ENCODE peak calls at places on chromosomes 5 and 9, in seven cellular contexts. D, T, V, R, C, O and U are unnamed samples.

GRCh38 chr5:176176231-176176630 is 62.0 kb upstream of the SIMC1 start:
- DNase-seq in D (no peak), T (no peak), V (no peak), R (no peak), C (no peak), O (no peak), U (no peak)

GRCh38 chr9:111957856-111958631 is 61.4 kb downstream of the UGCG start:
- DNase-seq in D (peak), T (no peak), V (no peak), R (peak), C (peak), O (no peak), U (peak)

GRCh38 chr9:72200452-72200851 is 51.2 kb downstream of the GDA start:
- DNase-seq in D (no peak), T (no peak), V (no peak), R (no peak), C (no peak), O (no peak), U (no peak)

GRCh38 chr5:54022156-54022685 is 288.2 kb downstream of the ARL15 start:
- DNase-seq in D (no peak), T (no peak), V (no peak), R (no peak), C (no peak), O (no peak), U (no peak)

GRCh38 chr9:94560237-94560636 is 5.4 kb downstream of the PCAT7 start:
- DNase-seq in D (no peak), T (no peak), V (no peak), R (no peak), C (no peak), O (no peak), U (no peak)

GRCh38 chr5:107618233-107618632 is 52.5 kb downstream of the EFNA5 start:
- DNase-seq in D (no peak), T (no peak), V (no peak), R (no peak), C (no peak), O (no peak), U (no peak)

GRCh38 chr5:141349917-141350619 is at the start of gene PCDHGB1:
- DNase-seq in D (peak), T (peak), V (no peak), R (no peak), C (peak), O (peak), U (no peak)

GRCh38 chr9:125977223-125977622 is 230.1 kb downstream of the PBX3 start:
- DNase-seq in D (no peak), T (no peak), V (no peak), R (peak), C (peak), O (no peak), U (no peak)

GRCh38 chr5:169288066-169288753 is 12.7 kb downstream of the SLIT3 start:
- DNase-seq in D (no peak), T (no peak), V (no peak), R (no peak), C (peak), O (no peak), U (no peak)

GRCh38 chr5:163642904-163643303 is 137.5 kb downstream of the MAT2B start:
- DNase-seq in D (no peak), T (no peak), V (no peak), R (no peak), C (no peak), O (no peak), U (no peak)

GRCh38 chr5:43425965-43426364 is 13.8 kb upstream of the CCL28 start:
- DNase-seq in D (no peak), T (no peak), V (no peak), R (peak), C (peak), O (no peak), U (peak)

GRCh38 chr5:41526699-41527098 is 16.3 kb upstream of the PLCXD3 start:
- DNase-seq in D (no peak), T (no peak), V (no peak), R (no peak), C (no peak), O (no peak), U (no peak)

GRCh38 chr5:76143884-76144283 is 60.7 kb downstream of the SV2C start:
- DNase-seq in D (no peak), T (no peak), V (no peak), R (no peak), C (no peak), O (no peak), U (no peak)

GRCh38 chr5:1512541-1513291 is 11.0 kb downstream of the LPCAT1 start:
- DNase-seq in D (no peak), T (no peak), V (no peak), R (no peak), C (no peak), O (peak), U (no peak)

GRCh38 chr5:103624748-103625147 is 62.2 kb upstream of the NUDT12 start:
- DNase-seq in D (no peak), T (no peak), V (no peak), R (peak), C (no peak), O (no peak), U (no peak)
- TF ChIP-seq EZH2phosphoT487 in D (no peak), T (no peak), V (no peak), R (no peak), C (no peak), O (no peak), U (no peak)

DNA sequence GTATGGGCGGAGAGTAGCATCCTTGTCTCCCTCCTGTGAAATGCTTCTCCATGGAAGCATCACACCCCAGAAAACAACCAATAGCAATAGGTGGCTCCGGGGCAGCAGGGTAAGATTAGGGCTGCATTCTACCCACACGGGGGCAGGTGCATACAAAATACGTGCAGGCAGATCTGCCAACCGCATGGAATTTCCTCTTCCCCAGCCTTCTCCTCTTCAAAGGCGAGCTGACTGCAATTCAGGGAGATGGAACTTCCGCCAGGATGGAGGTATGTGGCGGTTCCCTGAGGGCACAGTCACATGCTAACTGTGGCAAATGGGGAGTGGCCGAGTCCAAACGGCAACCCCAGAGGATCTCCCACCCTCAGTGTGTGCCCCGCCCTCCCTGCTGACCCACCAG is 81.5 kb downstream of the LMNB1 start:
- DNase-seq in D (no peak), T (peak), V (no peak), R (no peak), C (no peak), O (no peak), U (no peak)
- TF ChIP-seq EZH2phosphoT487 in D (no peak), T (no peak), V (no peak), R (no peak), C (no peak), O (no peak), U (no peak)

DNA sequence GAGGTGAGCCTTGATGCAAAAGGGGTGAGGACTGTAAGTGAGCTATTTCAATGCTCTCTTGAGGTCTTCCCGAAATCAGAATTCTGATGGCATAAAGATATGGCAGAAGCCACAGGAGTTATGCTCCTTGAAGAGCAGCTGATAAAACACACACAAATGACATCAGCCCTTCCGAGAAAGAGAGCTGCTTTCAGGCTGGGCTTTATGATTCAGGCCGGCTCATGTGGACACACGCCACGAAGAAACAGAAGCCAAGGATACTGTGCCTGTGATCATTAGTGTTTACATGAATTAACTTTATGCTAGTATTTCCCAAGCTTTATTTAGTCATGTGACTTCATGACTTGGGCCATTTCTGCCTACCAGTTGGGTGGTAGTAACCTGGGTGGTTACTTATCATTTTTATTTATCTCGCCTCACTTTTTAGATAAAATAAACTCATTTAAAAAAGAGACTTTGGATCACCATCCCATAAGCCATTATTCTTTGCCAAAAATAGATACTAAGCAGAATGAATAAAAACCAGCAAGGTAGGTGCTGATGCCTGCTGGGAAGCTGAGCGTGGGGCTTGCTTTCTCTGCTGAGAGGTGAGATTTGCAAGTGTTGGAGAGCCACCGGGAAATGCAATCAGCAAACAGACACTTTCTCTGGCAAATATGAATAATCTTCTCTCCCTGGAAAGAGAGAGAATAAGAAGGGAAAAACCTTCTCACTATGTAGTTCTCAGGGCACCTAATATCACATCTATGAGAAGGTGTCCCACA is 73.0 kb upstream of the SLC25A51 start:
- DNase-seq in D (no peak), T (no peak), V (no peak), R (peak), C (peak), O (no peak), U (peak)
- TF ChIP-seq EZH2phosphoT487 in D (no peak), T (no peak), V (no peak), R (no peak), C (no peak), O (no peak), U (no peak)

DNA sequence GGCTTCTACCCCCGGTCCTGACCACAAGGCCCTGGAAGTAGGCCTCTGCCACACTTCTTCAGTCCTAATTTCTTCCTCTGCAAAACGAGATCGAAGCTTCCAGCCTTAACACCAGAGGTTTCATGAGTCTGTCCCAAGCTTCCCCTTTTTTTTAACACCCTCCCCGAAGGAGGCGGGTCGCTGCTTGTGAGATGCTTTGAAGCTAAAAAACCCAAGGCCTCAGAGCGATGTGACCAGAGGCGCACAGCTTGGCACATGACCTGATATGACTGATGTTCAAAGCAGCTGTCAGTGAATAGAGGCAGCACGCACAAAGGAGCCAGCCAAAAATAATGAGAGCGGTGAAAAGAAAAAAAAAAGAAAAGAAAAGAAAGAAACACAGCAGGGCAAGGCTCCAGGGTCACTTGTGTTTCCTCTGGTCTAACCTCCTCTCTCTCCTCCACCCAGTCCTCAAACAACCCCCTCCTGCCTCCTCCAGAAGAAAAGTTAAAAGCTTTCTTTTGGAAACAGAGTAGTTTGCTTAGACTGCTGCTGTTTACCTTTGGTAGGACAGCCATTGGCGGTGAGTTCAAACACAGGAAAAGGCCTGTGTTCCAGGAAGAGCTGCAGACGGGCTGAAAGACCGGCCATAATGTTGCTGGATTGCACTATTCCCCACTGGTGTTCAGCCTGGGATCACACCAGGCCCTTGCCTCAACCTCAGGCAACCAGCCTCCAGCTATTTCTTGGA is 10.9 kb upstream of the ZNF366 start:
- DNase-seq in D (no peak), T (no peak), V (no peak), R (no peak), C (peak), O (peak), U (no peak)
- TF ChIP-seq EZH2phosphoT487 in D (no peak), T (no peak), V (no peak), R (no peak), C (no peak), O (no peak), U (no peak)